ENCODE peak calls at places on chromosome 19, in ten cellular contexts. One of them, this sample, is unnamed.

GRCh38 chr19:57515218-57515617 is 11.9 kb upstream of the ZNF549 start:
- DNase-seq in K562: no peak
- DNase-seq in heart left ventricle: no peak
- DNase-seq in testis: no peak
- DNase-seq in NB4: no peak
- DNase-seq in right lobe of liver: no peak
- DNase-seq in adrenal gland: no peak
- DNase-seq in HCT116: no peak
- DNase-seq in IMR-90: no peak
- DNase-seq in lower leg skin: no peak
- DNase-seq in this sample: no peak

GRCh38 chr19:33432408-33433170 is 59.1 kb downstream of the CEBPG start:
- DNase-seq in K562: no peak
- DNase-seq in heart left ventricle: no peak
- DNase-seq in testis: no peak
- DNase-seq in NB4: no peak
- DNase-seq in right lobe of liver: peak
- DNase-seq in adrenal gland: no peak
- DNase-seq in HCT116: no peak
- DNase-seq in IMR-90: no peak
- DNase-seq in lower leg skin: no peak
- DNase-seq in this sample: no peak

GRCh38 chr19:6018786-6019185 is 40.8 kb upstream of the RANBP3 start:
- DNase-seq in K562: peak
- DNase-seq in heart left ventricle: no peak
- DNase-seq in testis: no peak
- DNase-seq in NB4: no peak
- DNase-seq in right lobe of liver: no peak
- DNase-seq in adrenal gland: no peak
- DNase-seq in HCT116: no peak
- DNase-seq in IMR-90: no peak
- DNase-seq in lower leg skin: no peak
- DNase-seq in this sample: no peak

GRCh38 chr19:18500820-18501219 is 21.1 kb downstream of the ELL start:
- DNase-seq in K562: no peak
- DNase-seq in heart left ventricle: peak
- DNase-seq in testis: no peak
- DNase-seq in NB4: no peak
- DNase-seq in right lobe of liver: peak
- DNase-seq in adrenal gland: no peak
- DNase-seq in HCT116: no peak
- DNase-seq in IMR-90: no peak
- DNase-seq in lower leg skin: no peak
- DNase-seq in this sample: no peak

GRCh38 chr19:51977346-51977745 is 9.3 kb downstream of the ZNF350 start:
- DNase-seq in K562: no peak
- DNase-seq in heart left ventricle: no peak
- DNase-seq in testis: no peak
- DNase-seq in NB4: no peak
- DNase-seq in right lobe of liver: no peak
- DNase-seq in adrenal gland: no peak
- DNase-seq in HCT116: no peak
- DNase-seq in IMR-90: no peak
- DNase-seq in lower leg skin: no peak
- DNase-seq in this sample: no peak

GRCh38 chr19:17346109-17346671 is 8.8 kb downstream of the GTPBP3 start:
- DNase-seq in K562: peak
- DNase-seq in heart left ventricle: peak
- DNase-seq in testis: peak
- DNase-seq in NB4: peak
- DNase-seq in right lobe of liver: peak
- DNase-seq in adrenal gland: peak
- DNase-seq in HCT116: peak
- DNase-seq in IMR-90: peak
- DNase-seq in lower leg skin: peak
- DNase-seq in this sample: no peak

GRCh38 chr19:13103961-13104847 is 1.5 kb upstream of the LYL1 start:
- DNase-seq in K562: peak
- DNase-seq in heart left ventricle: peak
- DNase-seq in testis: peak
- DNase-seq in NB4: peak
- DNase-seq in right lobe of liver: peak
- DNase-seq in adrenal gland: no peak
- DNase-seq in HCT116: no peak
- DNase-seq in IMR-90: no peak
- DNase-seq in lower leg skin: no peak
- DNase-seq in this sample: peak

GRCh38 chr19:30226464-30227070 is 145.6 kb upstream of the ZNF536 start:
- DNase-seq in K562: no peak
- DNase-seq in heart left ventricle: no peak
- DNase-seq in testis: peak
- DNase-seq in NB4: no peak
- DNase-seq in right lobe of liver: no peak
- DNase-seq in adrenal gland: peak
- DNase-seq in HCT116: no peak
- DNase-seq in IMR-90: no peak
- DNase-seq in lower leg skin: no peak
- DNase-seq in this sample: no peak

GRCh38 chr19:10719466-10719961 is 1.6 kb downstream of the DNM2 start:
- DNase-seq in K562: peak
- DNase-seq in heart left ventricle: peak
- DNase-seq in testis: peak
- DNase-seq in NB4: peak
- DNase-seq in right lobe of liver: no peak
- DNase-seq in adrenal gland: peak
- DNase-seq in HCT116: no peak
- DNase-seq in IMR-90: no peak
- DNase-seq in lower leg skin: no peak
- DNase-seq in this sample: no peak

GRCh38 chr19:53606031-53606430 is 25.8 kb upstream of the DPRX start:
- DNase-seq in K562: no peak
- DNase-seq in heart left ventricle: no peak
- DNase-seq in testis: no peak
- DNase-seq in NB4: no peak
- DNase-seq in right lobe of liver: no peak
- DNase-seq in adrenal gland: no peak
- DNase-seq in HCT116: no peak
- DNase-seq in IMR-90: no peak
- DNase-seq in lower leg skin: no peak
- DNase-seq in this sample: no peak

GRCh38 chr19:48628486-48629296 is 8.5 kb downstream of the DBP start:
- DNase-seq in K562: no peak
- DNase-seq in heart left ventricle: no peak
- DNase-seq in testis: no peak
- DNase-seq in NB4: peak
- DNase-seq in right lobe of liver: peak
- DNase-seq in adrenal gland: peak
- DNase-seq in HCT116: no peak
- DNase-seq in IMR-90: no peak
- DNase-seq in lower leg skin: no peak
- DNase-seq in this sample: no peak

GRCh38 chr19:48629599-48630288 is 7.4 kb downstream of the DBP start:
- DNase-seq in K562: peak
- DNase-seq in heart left ventricle: peak
- DNase-seq in testis: peak
- DNase-seq in NB4: peak
- DNase-seq in right lobe of liver: peak
- DNase-seq in adrenal gland: peak
- DNase-seq in HCT116: peak
- DNase-seq in IMR-90: no peak
- DNase-seq in lower leg skin: no peak
- DNase-seq in this sample: no peak

GRCh38 chr19:48631254-48631653 is 5.9 kb downstream of the DBP start:
- DNase-seq in K562: no peak
- DNase-seq in heart left ventricle: no peak
- DNase-seq in testis: no peak
- DNase-seq in NB4: peak
- DNase-seq in right lobe of liver: no peak
- DNase-seq in adrenal gland: no peak
- DNase-seq in HCT116: no peak
- DNase-seq in IMR-90: no peak
- DNase-seq in lower leg skin: no peak
- DNase-seq in this sample: no peak

GRCh38 chr19:48629297-48629598 is 7.9 kb downstream of the DBP start:
- DNase-seq in K562: no peak
- DNase-seq in heart left ventricle: no peak
- DNase-seq in testis: no peak
- DNase-seq in NB4: peak
- DNase-seq in right lobe of liver: no peak
- DNase-seq in adrenal gland: peak
- DNase-seq in HCT116: no peak
- DNase-seq in IMR-90: no peak
- DNase-seq in lower leg skin: no peak
- DNase-seq in this sample: no peak

DNA sequence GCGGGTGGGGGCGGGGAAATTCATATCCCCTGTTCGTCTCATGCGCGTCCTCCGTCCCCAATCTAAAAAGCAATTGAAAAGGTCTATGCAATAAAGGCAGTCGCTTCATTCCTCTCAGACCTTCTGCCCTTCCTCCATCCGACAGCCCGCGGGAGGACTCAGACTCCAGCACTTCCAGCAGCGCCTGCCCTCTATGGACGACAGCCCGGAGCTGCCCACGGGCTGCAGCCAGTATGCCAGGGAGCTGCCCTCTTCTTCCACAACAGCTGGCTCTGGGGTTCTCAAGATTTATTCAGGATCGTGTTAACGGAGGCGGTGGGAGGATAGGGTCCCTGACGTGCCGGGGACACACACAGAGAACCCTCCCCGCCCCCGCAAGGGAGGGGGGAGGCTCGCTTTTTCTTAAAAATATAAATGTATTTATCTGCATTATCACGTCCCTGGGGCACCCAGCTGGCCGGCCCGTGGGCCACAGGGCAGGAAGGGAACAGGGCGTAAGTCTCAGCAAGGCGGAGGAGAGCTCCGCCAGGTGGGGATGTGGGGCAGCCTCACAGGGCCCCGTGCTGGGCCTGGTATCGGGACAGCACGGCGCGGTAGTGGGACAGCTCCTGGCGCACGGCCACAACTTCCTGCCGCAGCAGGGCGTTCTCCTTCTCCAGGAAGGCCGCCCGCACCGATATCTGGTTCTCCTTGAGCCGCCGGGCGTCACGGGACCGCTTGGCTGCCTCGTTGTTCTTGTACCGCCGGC is 6.7 kb downstream of the DBP start:
- DNase-seq in K562: no peak
- DNase-seq in heart left ventricle: peak
- DNase-seq in testis: peak
- DNase-seq in NB4: peak
- DNase-seq in right lobe of liver: peak
- DNase-seq in adrenal gland: peak
- DNase-seq in HCT116: no peak
- DNase-seq in IMR-90: no peak
- DNase-seq in lower leg skin: no peak
- DNase-seq in this sample: no peak
- TF ChIP-seq CTCF in K562: no peak
- TF ChIP-seq CTCF in heart left ventricle: no peak
- TF ChIP-seq CTCF in testis: no peak
- TF ChIP-seq CTCF in NB4: no peak
- TF ChIP-seq CTCF in right lobe of liver: peak
- TF ChIP-seq CTCF in adrenal gland: no peak
- TF ChIP-seq CTCF in HCT116: no peak
- TF ChIP-seq CTCF in IMR-90: peak
- TF ChIP-seq CTCF in lower leg skin: no peak
- TF ChIP-seq CTCF in this sample: no peak

GRCh38 chr19:45995715-45996385 is 583 bp downstream of the CCDC61 start:
- DNase-seq in K562: peak
- DNase-seq in heart left ventricle: no peak
- DNase-seq in testis: no peak
- DNase-seq in NB4: no peak
- DNase-seq in right lobe of liver: no peak
- DNase-seq in adrenal gland: no peak
- DNase-seq in HCT116: no peak
- DNase-seq in IMR-90: peak
- DNase-seq in lower leg skin: no peak
- DNase-seq in this sample: no peak
- TF ChIP-seq POLR2A in K562: no peak
- TF ChIP-seq POLR2A in heart left ventricle: no peak
- TF ChIP-seq POLR2A in testis: no peak
- TF ChIP-seq POLR2A in NB4: no peak
- TF ChIP-seq POLR2A in right lobe of liver: no peak
- TF ChIP-seq POLR2A in adrenal gland: no peak
- TF ChIP-seq POLR2A in HCT116: no peak
- TF ChIP-seq POLR2A in IMR-90: no peak
- TF ChIP-seq POLR2A in lower leg skin: no peak
- TF ChIP-seq POLR2A in this sample: no peak

DNA sequence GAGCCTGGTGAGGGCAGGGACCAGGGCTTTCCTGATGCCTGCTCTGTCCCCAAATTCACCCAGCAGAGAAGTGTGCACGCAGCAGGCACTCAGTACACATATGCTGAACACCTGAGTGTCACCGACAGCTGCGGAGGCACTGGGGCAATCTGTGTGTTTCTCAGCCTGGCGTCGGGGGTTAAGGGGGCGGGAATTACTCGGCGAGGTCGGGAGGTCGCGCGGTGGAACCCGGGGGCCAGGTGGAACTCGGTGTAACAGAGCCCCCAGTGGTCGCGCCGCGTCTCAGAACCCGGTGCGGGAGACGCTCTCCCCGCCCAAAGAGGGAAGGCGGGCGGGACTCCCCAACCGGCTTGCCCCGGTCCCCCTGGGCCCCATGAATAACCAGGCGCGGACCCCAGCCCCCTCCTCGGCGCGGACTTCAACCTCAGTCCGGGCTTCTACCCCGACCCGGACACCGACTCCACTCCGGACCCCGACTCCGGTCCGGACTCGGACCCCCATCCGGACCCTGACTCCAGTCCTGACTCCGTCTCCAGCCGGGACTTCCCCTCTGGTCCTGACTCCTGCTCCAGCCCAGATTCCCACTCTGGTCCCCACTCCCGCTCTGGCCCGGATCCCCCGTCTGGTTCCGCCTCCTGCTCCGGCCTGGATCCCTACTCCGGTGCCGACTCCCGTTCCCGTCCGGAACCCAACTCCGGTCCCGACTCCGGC is at the start of gene SELENOV:
- DNase-seq in K562: peak
- DNase-seq in heart left ventricle: no peak
- DNase-seq in testis: no peak
- DNase-seq in NB4: no peak
- DNase-seq in right lobe of liver: peak
- DNase-seq in adrenal gland: no peak
- DNase-seq in HCT116: no peak
- DNase-seq in IMR-90: no peak
- DNase-seq in lower leg skin: no peak
- DNase-seq in this sample: no peak
- TF ChIP-seq CTCF in K562: peak
- TF ChIP-seq CTCF in heart left ventricle: no peak
- TF ChIP-seq CTCF in testis: no peak
- TF ChIP-seq CTCF in NB4: no peak
- TF ChIP-seq CTCF in right lobe of liver: no peak
- TF ChIP-seq CTCF in adrenal gland: no peak
- TF ChIP-seq CTCF in HCT116: no peak
- TF ChIP-seq CTCF in IMR-90: no peak
- TF ChIP-seq CTCF in lower leg skin: no peak
- TF ChIP-seq CTCF in this sample: no peak

DNA sequence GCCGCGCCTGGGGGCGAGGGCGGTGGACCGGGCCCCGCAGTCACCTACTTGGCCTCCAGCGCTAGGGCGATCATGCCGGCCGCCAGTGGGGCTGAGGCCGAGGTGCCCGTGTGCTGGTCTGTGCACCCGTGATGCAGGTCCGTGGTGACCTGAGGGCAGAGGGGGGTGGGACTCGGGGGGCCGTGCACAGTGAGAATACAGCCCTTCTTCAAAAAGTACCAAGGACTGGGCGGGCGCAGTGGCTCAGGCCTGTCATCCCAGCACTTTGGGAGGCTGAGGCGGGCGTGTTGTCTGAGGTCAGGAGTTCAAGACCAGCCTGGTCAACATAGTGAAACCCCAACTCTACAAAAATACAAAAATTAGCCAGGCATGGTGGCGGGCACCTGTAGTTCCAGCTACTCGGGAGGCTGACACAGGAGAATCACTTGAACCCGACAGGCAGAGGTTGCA is 5.0 kb upstream of the C19orf25 start:
- DNase-seq in K562: no peak
- DNase-seq in heart left ventricle: no peak
- DNase-seq in testis: no peak
- DNase-seq in NB4: no peak
- DNase-seq in right lobe of liver: no peak
- DNase-seq in adrenal gland: no peak
- DNase-seq in HCT116: no peak
- DNase-seq in IMR-90: no peak
- DNase-seq in lower leg skin: no peak
- DNase-seq in this sample: no peak
- TF ChIP-seq POLR2A in K562: no peak
- TF ChIP-seq POLR2A in heart left ventricle: no peak
- TF ChIP-seq POLR2A in testis: no peak
- TF ChIP-seq POLR2A in NB4: no peak
- TF ChIP-seq POLR2A in right lobe of liver: no peak
- TF ChIP-seq POLR2A in adrenal gland: no peak
- TF ChIP-seq POLR2A in HCT116: no peak
- TF ChIP-seq POLR2A in IMR-90: no peak
- TF ChIP-seq POLR2A in lower leg skin: no peak
- TF ChIP-seq POLR2A in this sample: no peak

This sample was measured in esophagus squamous epithelium.